ENCODE peak calls at places on chromosomes 13 and 19, in eight cellular contexts. G is PC-3, R is IMR-90, M is lung, K is left ventricle myocardium inferior, E is A549, H is thoracic aorta, J is upper lobe of left lung. Y is an unnamed sample.

GRCh38 chr19:12065100-12065538 is 588 bp downstream of the ZNF844 start:
- DNase-seq in G (no peak), R (peak; percentile 38), M (no peak), K (peak; percentile 22), E (no peak), H (no peak), J (peak; percentile 20), Y (peak; percentile 63)

GRCh38 chr19:46021531-46022041 is 1.3 kb downstream of the PGLYRP1 start:
- DNase-seq in G (no peak), R (no peak), M (no peak), K (no peak), E (no peak), H (no peak), J (no peak), Y (no peak)

GRCh38 chr13:75656590-75656989 is 20.5 kb downstream of the LMO7 start:
- DNase-seq in G (no peak), R (peak; percentile 39), M (no peak), K (no peak), E (no peak), H (no peak), J (no peak), Y (no peak)

GRCh38 chr13:23683084-23683483 is 112.9 kb downstream of the TNFRSF19 start:
- DNase-seq in G (no peak), R (no peak), M (no peak), K (no peak), E (no peak), H (no peak), J (no peak), Y (no peak)

GRCh38 chr19:1969176-1970002 is 28.4 kb downstream of the CSNK1G2 start:
- DNase-seq in G (no peak), R (no peak), M (no peak), K (no peak), E (no peak), H (no peak), J (no peak), Y (no peak)

GRCh38 chr19:5186293-5187050 is 154.1 kb downstream of the PTPRS start:
- DNase-seq in G (no peak), R (peak; percentile 67), M (no peak), K (no peak), E (no peak), H (no peak), J (no peak), Y (no peak)

GRCh38 chr19:33373701-33374405 is at the start of gene CEBPG:
- DNase-seq in G (peak; percentile 35), R (peak; percentile 64), M (peak; percentile 57), K (peak; percentile 59), E (peak; percentile 93), H (no peak), J (peak; percentile 68), Y (no peak)

GRCh38 chr13:103140001-103140671 is 73.9 kb upstream of the SLC10A2 start:
- DNase-seq in G (peak; percentile 42), R (no peak), M (no peak), K (no peak), E (peak; percentile 4), H (no peak), J (no peak), Y (no peak)

GRCh38 chr13:24203726-24204295 is 43.3 kb downstream of the SPATA13 start:
- DNase-seq in G (peak; percentile 7), R (peak; percentile 50), M (no peak), K (no peak), E (no peak), H (no peak), J (no peak), Y (no peak)

GRCh38 chr13:30339721-30340366 is 32.5 kb upstream of the KATNAL1 start:
- DNase-seq in G (no peak), R (no peak), M (no peak), K (no peak), E (no peak), H (no peak), J (no peak), Y (no peak)

GRCh38 chr13:66853559-66853958 is 376.6 kb downstream of the PCDH9 start:
- DNase-seq in G (no peak), R (no peak), M (no peak), K (no peak), E (no peak), H (no peak), J (no peak), Y (no peak)

GRCh38 chr13:41017744-41018582 is 1.2 kb downstream of the ELF1 start:
- DNase-seq in G (peak; percentile 59), R (peak; percentile 19), M (no peak), K (no peak), E (no peak), H (no peak), J (no peak), Y (no peak)

GRCh38 chr19:17538684-17539287 is 16.7 kb upstream of the COLGALT1 start:
- DNase-seq in G (peak; percentile 4), R (no peak), M (no peak), K (no peak), E (no peak), H (no peak), J (no peak), Y (no peak)

GRCh38 chr13:27131202-27131623 is 40.4 kb downstream of the USP12 start:
- DNase-seq in G (peak; percentile 87), R (peak; percentile 55), M (peak; percentile 70), K (no peak), E (no peak), H (no peak), J (peak; percentile 74), Y (no peak)

GRCh38 chr19:10503002-10503789 is at the start of gene KEAP1:
- DNase-seq in G (peak; percentile 35), R (no peak), M (peak; percentile 41), K (peak; percentile 45), E (peak; percentile 29), H (no peak), J (peak; percentile 36), Y (no peak)

GRCh38 chr13:112172641-112173171 is 105.8 kb downstream of the SOX1 start:
- DNase-seq in G (no peak), R (no peak), M (no peak), K (no peak), E (no peak), H (no peak), J (no peak), Y (no peak)

DNA sequence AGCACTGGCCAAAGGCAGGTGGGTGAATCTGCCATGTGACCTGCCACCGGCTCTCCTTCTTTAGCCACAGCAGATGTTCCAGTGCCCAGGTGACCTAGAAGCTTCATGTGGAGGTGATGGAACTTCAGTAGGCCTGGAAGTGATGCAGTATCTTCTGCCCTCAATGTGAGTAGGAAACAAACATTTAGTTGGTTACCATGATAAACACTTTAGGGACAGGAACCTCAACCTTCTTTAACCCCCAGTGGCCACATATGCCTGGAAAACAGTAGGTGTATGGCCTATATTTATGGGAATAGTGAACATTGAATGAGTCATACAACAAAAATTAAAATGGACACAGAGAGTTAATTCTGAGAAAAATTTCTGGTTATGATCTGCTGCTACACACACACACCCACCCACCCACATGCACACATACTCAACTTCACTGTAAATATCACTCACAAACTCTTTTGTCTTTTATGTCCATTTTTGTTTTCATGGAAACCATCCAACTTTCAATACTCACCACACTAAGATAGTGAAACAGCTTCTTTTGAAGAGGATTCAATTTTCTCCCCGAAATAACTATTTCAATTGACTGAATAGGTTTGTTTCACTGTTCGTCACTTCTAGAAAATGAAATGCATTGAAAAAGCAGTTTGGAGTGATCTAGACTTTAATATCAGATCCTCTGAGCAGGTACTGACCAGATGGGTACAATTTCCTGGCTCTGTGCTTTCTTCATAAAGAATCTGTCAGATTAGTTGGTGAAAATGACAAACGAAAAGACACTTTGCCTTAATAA is 97.3 kb downstream of the STARD13 start:
- DNase-seq in G (peak; percentile 20), R (peak; percentile 57), M (no peak), K (no peak), E (no peak), H (no peak), J (no peak), Y (no peak)
- H3K4me1 ChIP-seq in G (peaks cover 18% of the 10 kb centered on the region), R (peaks cover 33% of the 10 kb centered on the region), M (peaks cover 41% of the 10 kb centered on the region), K (peaks cover 99% of the 10 kb centered on the region), E (no peaks in the 10 kb centered on the region), H (peaks cover 13% of the 10 kb centered on the region), J (peaks cover 16% of the 10 kb centered on the region), Y (peaks cover 28% of the 10 kb centered on the region)

GRCh38 chr19:58086825-58087710 is 11.0 kb downstream of the ZSCAN18 start:
- DNase-seq in G (no peak), R (no peak), M (no peak), K (no peak), E (no peak), H (no peak), J (no peak), Y (no peak)
- H3K9me3 ChIP-seq in G (peaks cover 50% of the 10 kb centered on the region), R (peaks cover 85% of the 10 kb centered on the region), M (no peaks in the 10 kb centered on the region), K (peaks cover 76% of the 10 kb centered on the region), E (peaks cover 85% of the 10 kb centered on the region), H (peaks cover 54% of the 10 kb centered on the region), J (no peaks in the 10 kb centered on the region), Y (peaks cover 85% of the 10 kb centered on the region)

DNA sequence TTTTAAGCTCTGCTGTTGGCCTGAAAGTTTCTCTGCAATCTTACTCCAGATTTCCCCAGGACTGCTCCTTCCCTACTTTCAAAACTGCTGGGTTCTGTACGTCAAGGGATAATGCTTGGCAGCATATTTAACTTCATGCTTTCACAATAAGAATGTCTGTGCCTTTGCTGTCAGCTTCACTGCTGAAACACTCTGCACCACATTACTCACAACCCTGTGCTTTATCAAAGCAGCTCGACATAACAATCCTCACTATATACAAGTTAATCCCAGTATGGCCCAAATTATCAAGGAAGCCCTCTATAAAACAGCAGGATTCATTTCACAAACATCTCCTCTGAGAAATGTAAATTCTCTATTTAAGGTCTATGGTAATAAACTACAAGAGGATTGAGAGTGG is 17.5 kb downstream of the LATS2 start:
- DNase-seq in G (no peak), R (peak; percentile 96), M (no peak), K (no peak), E (no peak), H (no peak), J (no peak), Y (no peak)
- H3K4me1 ChIP-seq in G (no peaks in the 10 kb centered on the region), R (peaks cover 38% of the 10 kb centered on the region), M (peaks cover 37% of the 10 kb centered on the region), K (peaks cover 97% of the 10 kb centered on the region), E (no peaks in the 10 kb centered on the region), H (peaks cover 34% of the 10 kb centered on the region), J (peaks cover 44% of the 10 kb centered on the region), Y (peaks cover 13% of the 10 kb centered on the region)

DNA sequence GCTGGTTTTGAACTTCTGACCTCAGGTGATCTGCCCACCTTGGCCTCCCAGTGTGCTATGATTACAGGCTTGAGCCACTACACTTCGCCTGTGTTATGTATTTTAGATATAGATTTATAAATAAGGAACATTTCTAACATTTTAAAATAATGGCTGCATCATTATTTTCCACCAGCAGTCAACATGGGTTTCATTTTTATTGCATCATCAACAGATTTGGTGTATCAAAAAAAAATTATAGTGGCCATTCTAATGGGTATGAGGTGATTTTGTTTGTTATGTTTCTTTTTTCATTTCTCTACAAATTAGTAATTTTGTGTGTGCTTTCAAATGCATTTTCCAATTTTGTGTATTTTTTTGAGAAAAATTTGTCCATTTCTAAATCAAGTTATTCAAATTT is 16.2 kb upstream of the ZNF93 start:
- DNase-seq in G (no peak), R (no peak), M (no peak), K (no peak), E (no peak), H (no peak), J (no peak), Y (no peak)
- H3K9me3 ChIP-seq in G (peaks cover 36% of the 10 kb centered on the region), R (peaks cover 38% of the 10 kb centered on the region), M (no peaks in the 10 kb centered on the region), K (peaks cover 43% of the 10 kb centered on the region), E (peaks cover 3% of the 10 kb centered on the region), H (peaks cover 38% of the 10 kb centered on the region), J (peaks cover 1% of the 10 kb centered on the region), Y (peaks cover 77% of the 10 kb centered on the region)

Y was measured in ascending aorta.